ENCODE peak calls at places on chromosomes 11 and 22, in seven cellular contexts. G, Z, U, N, Y, K and T are unnamed samples.

GRCh38 chr11:2779981-2780849 is 80.4 kb upstream of the KCNQ1OT1 start:
- DNase-seq in U (no peak), G (peak), K (no peak), Y (no peak), N (no peak), Z (no peak), T (no peak)

GRCh38 chr11:36296925-36297604 is 977 bp downstream of the PRR5L start:
- DNase-seq in U (no peak), Z (peak), N (no peak), K (no peak), G (no peak), Y (peak), T (no peak)

GRCh38 chr11:62221498-62221897 is 13.0 kb downstream of the SCGB2A1 start:
- DNase-seq in Y (no peak), Z (no peak), N (no peak), G (no peak), K (no peak), U (no peak), T (no peak)

GRCh38 chr11:74725701-74726100 is 5.5 kb downstream of the CHRDL2 start:
- DNase-seq in K (no peak), Z (peak), Y (peak), U (no peak), N (no peak), G (no peak), T (no peak)

GRCh38 chr22:24423519-24424000 is 3.8 kb upstream of the ADORA2A start:
- DNase-seq in G (peak), Y (no peak), U (peak), Z (no peak), N (no peak), K (no peak), T (peak)

GRCh38 chr11:19598456-19598855 is 114.2 kb upstream of the NAV2 start:
- DNase-seq in U (no peak), N (peak), Z (no peak), G (no peak), Y (no peak), K (no peak), T (no peak)

GRCh38 chr11:69040581-69041260 is 8.0 kb upstream of the TPCN2 start:
- DNase-seq in Z (peak), N (no peak), K (no peak), G (no peak), Y (peak), U (peak), T (no peak)

GRCh38 chr22:49062155-49063039 is 765.3 kb downstream of the BRD1 start:
- DNase-seq in K (no peak), N (no peak), Z (no peak), Y (no peak), U (no peak), G (peak), T (no peak)

GRCh38 chr11:58625826-58626460 is 3.5 kb downstream of the CNTF start:
- DNase-seq in K (no peak), U (no peak), Y (peak), N (no peak), G (no peak), Z (peak), T (no peak)

GRCh38 chr22:39973656-39974055 is 13.5 kb downstream of the TMA7B start:
- DNase-seq in U (no peak), N (no peak), K (no peak), G (no peak), Z (no peak), Y (no peak), T (no peak)

GRCh38 chr22:37776639-37777005 is 31.1 kb upstream of the GCAT start:
- DNase-seq in K (no peak), U (no peak), N (no peak), G (no peak), Z (no peak), Y (no peak), T (no peak)

GRCh38 chr11:76590631-76590950 is 80.0 kb downstream of the LRRC32 start:
- DNase-seq in K (no peak), Z (no peak), Y (no peak), G (no peak), N (no peak), U (no peak), T (no peak)

GRCh38 chr11:71078482-71078881 is 173.9 kb downstream of the SHANK2 start:
- DNase-seq in K (no peak), G (no peak), N (no peak), Y (peak), U (peak), Z (no peak), T (no peak)

GRCh38 chr22:46274381-46274780 is 6.6 kb downstream of the TTC38 start:
- DNase-seq in K (no peak), G (no peak), N (no peak), Z (no peak), U (no peak), Y (no peak), T (no peak)

GRCh38 chr11:23711981-23712380 is 784.9 kb upstream of the LUZP2 start:
- DNase-seq in K (no peak), Y (no peak), N (no peak), U (peak), Z (no peak), G (no peak), T (no peak)

DNA sequence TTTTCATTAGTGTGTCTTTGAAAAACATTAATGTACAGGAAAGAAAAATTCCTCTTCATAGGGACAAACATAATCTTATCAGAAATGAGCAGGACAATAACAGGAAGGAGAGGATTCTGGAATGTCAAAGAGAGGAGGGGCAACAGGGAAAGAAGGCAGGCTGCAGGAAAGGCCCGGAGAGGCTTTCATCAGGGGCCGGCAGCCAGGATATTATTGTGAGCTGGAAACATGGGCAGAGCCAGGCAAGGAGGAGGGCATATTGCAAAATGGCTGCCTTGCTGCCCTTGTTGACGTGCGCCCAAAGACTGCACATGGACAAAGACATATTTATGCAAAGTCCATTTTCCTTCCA is 433.7 kb downstream of the ETS1 start:
- DNase-seq in K (no peak), N (no peak), G (no peak), Z (no peak), Y (no peak), U (no peak), T (no peak)
- H2BK5ac ChIP-seq in K (no peak), N (no peak), G (no peak), Z (no peak), Y (no peak), U (no peak), T (no peak)

GRCh38 chr11:112000703-112001102 is 24.5 kb upstream of the DLAT start:
- DNase-seq in U (no peak), K (no peak), Y (no peak), G (no peak), Z (no peak), N (no peak), T (no peak)
- H2BK5ac ChIP-seq in U (no peak), K (no peak), Y (no peak), G (no peak), Z (no peak), N (no peak), T (no peak)

GRCh38 chr11:132414451-132414850 is 1044.0 kb downstream of the NTM start:
- DNase-seq in Y (no peak), N (no peak), K (no peak), G (no peak), Z (no peak), U (no peak), T (no peak)
- H2BK5ac ChIP-seq in Y (no peak), N (no peak), K (no peak), G (no peak), Z (no peak), U (no peak), T (no peak)

DNA sequence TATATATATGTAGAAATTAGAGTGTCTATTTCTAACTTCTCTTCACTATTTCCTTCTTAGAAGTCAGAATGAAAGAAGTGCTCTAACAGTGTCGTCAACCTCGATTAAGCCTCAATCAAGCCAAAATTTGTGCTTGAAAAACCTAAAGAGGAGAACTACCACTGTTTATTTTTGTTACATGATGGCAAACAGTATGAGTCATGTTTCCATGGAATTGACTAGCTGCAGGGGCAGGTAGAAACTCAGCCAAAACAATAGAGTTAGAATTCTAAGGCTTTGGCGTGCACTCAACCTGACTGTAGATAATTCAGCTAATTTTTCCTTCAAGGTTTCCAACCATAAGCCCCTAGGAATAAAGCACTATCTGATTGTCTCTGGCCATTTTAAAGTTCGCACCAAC is 415.9 kb downstream of the ETS1 start:
- DNase-seq in K (no peak), G (no peak), Y (no peak), Z (peak), U (no peak), N (no peak), T (no peak)
- H2BK5ac ChIP-seq in K (no peak), G (no peak), Y (no peak), Z (no peak), U (no peak), N (no peak), T (no peak)

DNA sequence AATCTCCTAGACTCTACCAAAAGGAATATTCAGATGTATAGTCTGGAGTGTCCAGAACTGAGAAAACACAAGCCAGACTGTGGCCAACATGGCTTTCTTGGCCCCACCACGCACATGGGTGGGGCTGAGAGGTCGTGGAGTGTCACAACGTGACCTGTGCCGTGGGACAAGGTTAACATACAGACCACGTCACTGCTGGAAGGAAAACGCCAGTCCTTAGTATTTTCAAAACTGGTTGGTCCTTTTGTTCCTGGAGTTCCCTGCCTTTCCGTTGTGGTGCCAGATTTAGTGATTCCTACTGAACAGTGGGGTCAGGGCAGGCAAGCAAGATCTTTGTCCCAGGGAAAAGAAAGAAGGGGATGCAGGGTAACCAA is 26.6 kb upstream of the MN1 start:
- DNase-seq in Y (no peak), G (no peak), N (no peak), Z (no peak), K (no peak), U (no peak), T (no peak)
- H2BK5ac ChIP-seq in Y (no peak), G (no peak), N (no peak), Z (no peak), K (no peak), U (no peak), T (no peak)

DNA sequence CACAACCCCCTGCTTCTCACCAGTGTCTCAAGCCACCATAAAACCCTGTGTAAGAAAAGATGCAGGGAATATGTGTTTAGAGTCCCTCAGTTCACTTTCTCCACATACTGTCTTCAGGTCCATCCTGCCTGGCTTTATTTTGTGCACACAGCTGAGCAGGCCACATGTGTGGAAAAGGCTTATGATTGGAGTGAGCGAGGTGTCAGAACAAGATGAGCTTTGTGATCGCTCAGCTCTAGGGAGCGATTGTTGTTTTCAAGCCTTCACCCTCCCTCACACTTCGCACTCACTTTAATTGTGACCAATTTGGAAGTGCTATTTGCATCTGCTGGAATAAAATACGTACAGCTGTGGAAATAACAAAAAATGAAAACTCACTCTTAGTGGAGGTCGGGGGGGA is 931.1 kb upstream of the TENM4 start:
- DNase-seq in G (no peak), Z (no peak), U (no peak), Y (no peak), N (no peak), K (no peak), T (no peak)
- H2BK5ac ChIP-seq in G (no peak), Z (no peak), U (no peak), Y (no peak), N (no peak), K (no peak), T (no peak)

GRCh38 chr11:105734422-105734821 is 124.5 kb downstream of the GRIA4 start:
- DNase-seq in Z (no peak), U (no peak), K (no peak), Y (no peak), G (no peak), N (no peak), T (no peak)

GRCh38 chr11:105741488-105742020 is 131.7 kb downstream of the GRIA4 start:
- DNase-seq in K (no peak), Z (no peak), G (no peak), N (no peak), Y (no peak), U (no peak), T (no peak)

GRCh38 chr11:105738972-105739574 is 129.2 kb downstream of the GRIA4 start:
- DNase-seq in Y (no peak), N (no peak), K (no peak), G (no peak), Z (no peak), U (no peak), T (no peak)

GRCh38 chr11:105740164-105740903 is 130.5 kb downstream of the GRIA4 start:
- DNase-seq in G (no peak), U (no peak), K (no peak), N (no peak), Y (no peak), Z (no peak), T (no peak)
- H2BK5ac ChIP-seq in G (no peak), U (no peak), K (no peak), N (no peak), Y (no peak), Z (no peak), T (no peak)

DNA sequence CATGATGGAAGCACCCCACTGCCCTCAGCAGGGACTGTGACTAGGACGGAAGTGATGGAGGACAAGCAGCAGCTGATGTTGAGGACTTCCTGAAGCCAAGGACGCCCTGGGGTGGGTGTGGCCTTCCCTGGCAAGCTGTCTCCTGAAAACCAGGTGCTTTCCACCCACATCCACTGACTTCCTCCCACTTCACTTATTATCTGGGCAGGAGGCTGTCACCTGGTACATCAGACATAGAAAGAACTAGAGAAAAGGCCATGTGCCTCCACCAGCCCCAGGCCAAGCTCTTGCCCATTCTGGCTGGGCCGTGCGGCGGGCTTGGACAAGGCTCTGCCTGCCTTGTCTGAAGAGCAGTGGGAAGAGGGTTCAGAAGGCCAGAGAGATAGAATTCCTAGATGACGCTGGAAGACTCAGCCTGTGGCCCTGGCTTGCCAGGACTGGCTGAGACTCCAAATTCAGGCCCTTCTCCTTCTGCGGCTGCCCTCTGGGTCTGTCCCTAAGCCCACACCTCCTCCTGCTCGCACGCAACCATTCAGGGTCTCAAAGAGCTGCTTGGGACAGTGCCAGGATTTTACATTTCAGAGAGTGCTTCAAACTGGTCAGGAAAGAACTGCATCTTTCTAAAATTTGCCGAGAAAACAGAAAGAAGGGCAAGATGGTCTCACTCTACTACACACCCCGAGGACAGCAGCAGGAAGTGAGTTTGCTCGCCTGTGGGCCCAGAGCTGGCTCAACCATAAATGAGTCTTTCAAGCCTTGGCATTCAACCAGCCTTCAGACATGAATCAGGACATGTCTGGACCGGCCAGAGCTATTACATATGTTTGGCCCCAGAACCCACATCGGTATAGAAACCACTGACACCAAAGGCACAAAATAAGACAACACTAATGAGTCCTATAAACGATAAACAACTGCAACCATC is 13.3 kb downstream of the ARHGAP1 start:
- DNase-seq in Y (no peak), G (no peak), K (no peak), N (peak), Z (peak), U (no peak), T (no peak)
- H2BK5ac ChIP-seq in Y (no peak), G (no peak), K (no peak), N (no peak), Z (peak), U (no peak), T (no peak)

GRCh38 chr11:64021742-64022067 is 14.0 kb upstream of the FLRT1 start:
- DNase-seq in Y (no peak), N (no peak), K (no peak), G (peak), Z (no peak), U (no peak), T (no peak)
- H2BK5ac ChIP-seq in Y (no peak), N (no peak), K (peak), G (no peak), Z (no peak), U (no peak), T (peak)